ENCODE peak calls at places on chromosomes 12 and 14, in ten cellular contexts. One of them, this sample, is unnamed.

GRCh38 chr12:57491393-57492280 is 3.8 kb downstream of the MARS1 start:
- DNase-seq in right lobe of liver: no peak
- DNase-seq in GM23248: peak; percentile 26
- DNase-seq in foreskin fibroblast: no peak
- DNase-seq in MM.1S: no peak
- DNase-seq in kidney glomerular epithelial cell: no peak
- DNase-seq in stomach: no peak
- DNase-seq in NCI-H1417: no peak
- DNase-seq in RPMI7951: no peak
- DNase-seq in cardiac fibroblast: no peak
- DNase-seq in this sample: no peak

GRCh38 chr12:67222302-67222701 is 46.9 kb upstream of the CAND1 start:
- DNase-seq in right lobe of liver: no peak
- DNase-seq in GM23248: peak; percentile 44
- DNase-seq in foreskin fibroblast: no peak
- DNase-seq in MM.1S: no peak
- DNase-seq in kidney glomerular epithelial cell: peak; percentile 38
- DNase-seq in stomach: no peak
- DNase-seq in NCI-H1417: peak; percentile 13
- DNase-seq in RPMI7951: no peak
- DNase-seq in cardiac fibroblast: peak; percentile 29
- DNase-seq in this sample: no peak

GRCh38 chr12:94614288-94614721 is 36.1 kb downstream of the TMCC3 start:
- DNase-seq in right lobe of liver: no peak
- DNase-seq in GM23248: no peak
- DNase-seq in foreskin fibroblast: no peak
- DNase-seq in MM.1S: no peak
- DNase-seq in kidney glomerular epithelial cell: peak; percentile 38
- DNase-seq in stomach: no peak
- DNase-seq in NCI-H1417: no peak
- DNase-seq in RPMI7951: peak; percentile 42
- DNase-seq in cardiac fibroblast: no peak
- DNase-seq in this sample: no peak

GRCh38 chr14:49036236-49036635 is 549.9 kb downstream of the RPS29 start:
- DNase-seq in right lobe of liver: no peak
- DNase-seq in GM23248: no peak
- DNase-seq in foreskin fibroblast: no peak
- DNase-seq in MM.1S: no peak
- DNase-seq in kidney glomerular epithelial cell: no peak
- DNase-seq in stomach: no peak
- DNase-seq in NCI-H1417: no peak
- DNase-seq in RPMI7951: no peak
- DNase-seq in cardiac fibroblast: no peak
- DNase-seq in this sample: no peak

GRCh38 chr14:64137657-64138290 is 156.4 kb downstream of the ESR2 start:
- DNase-seq in right lobe of liver: no peak
- DNase-seq in GM23248: peak; percentile 6
- DNase-seq in foreskin fibroblast: no peak
- DNase-seq in MM.1S: no peak
- DNase-seq in kidney glomerular epithelial cell: no peak
- DNase-seq in stomach: no peak
- DNase-seq in NCI-H1417: no peak
- DNase-seq in RPMI7951: peak; percentile 2
- DNase-seq in cardiac fibroblast: peak; percentile 50
- DNase-seq in this sample: no peak

GRCh38 chr14:23861666-23862065 is 91.9 kb upstream of the DHRS4 start:
- DNase-seq in right lobe of liver: no peak
- DNase-seq in GM23248: no peak
- DNase-seq in foreskin fibroblast: no peak
- DNase-seq in MM.1S: no peak
- DNase-seq in kidney glomerular epithelial cell: no peak
- DNase-seq in stomach: peak; percentile 68
- DNase-seq in NCI-H1417: no peak
- DNase-seq in RPMI7951: no peak
- DNase-seq in cardiac fibroblast: no peak
- DNase-seq in this sample: no peak

GRCh38 chr12:105933671-105934665 is 204.8 kb downstream of the NUAK1 start:
- DNase-seq in right lobe of liver: peak; percentile 42
- DNase-seq in GM23248: peak; percentile 99
- DNase-seq in foreskin fibroblast: peak; percentile 96
- DNase-seq in MM.1S: no peak
- DNase-seq in kidney glomerular epithelial cell: peak; percentile 72
- DNase-seq in stomach: no peak
- DNase-seq in NCI-H1417: peak; percentile 4
- DNase-seq in RPMI7951: peak; percentile 99
- DNase-seq in cardiac fibroblast: peak; percentile 99
- DNase-seq in this sample: no peak

GRCh38 chr12:121033625-121034349 is 5.3 kb downstream of the OASL start:
- DNase-seq in right lobe of liver: no peak
- DNase-seq in GM23248: peak; percentile 78
- DNase-seq in foreskin fibroblast: peak; percentile 45
- DNase-seq in MM.1S: no peak
- DNase-seq in kidney glomerular epithelial cell: peak; percentile 89
- DNase-seq in stomach: peak; percentile 38
- DNase-seq in NCI-H1417: no peak
- DNase-seq in RPMI7951: peak; percentile 85
- DNase-seq in cardiac fibroblast: peak; percentile 40
- DNase-seq in this sample: no peak

GRCh38 chr12:106333756-106334155 is 23.8 kb upstream of the POLR3B start:
- DNase-seq in right lobe of liver: no peak
- DNase-seq in GM23248: no peak
- DNase-seq in foreskin fibroblast: no peak
- DNase-seq in MM.1S: no peak
- DNase-seq in kidney glomerular epithelial cell: no peak
- DNase-seq in stomach: no peak
- DNase-seq in NCI-H1417: no peak
- DNase-seq in RPMI7951: no peak
- DNase-seq in cardiac fibroblast: no peak
- DNase-seq in this sample: no peak

GRCh38 chr14:51651388-51652167 is at the start of gene FRMD6:
- DNase-seq in right lobe of liver: peak; percentile 88
- DNase-seq in GM23248: peak; percentile 96
- DNase-seq in foreskin fibroblast: peak; percentile 89
- DNase-seq in MM.1S: peak; percentile 72
- DNase-seq in kidney glomerular epithelial cell: peak; percentile 83
- DNase-seq in stomach: peak; percentile 76
- DNase-seq in NCI-H1417: peak; percentile 97
- DNase-seq in RPMI7951: peak; percentile 85
- DNase-seq in cardiac fibroblast: peak; percentile 90
- DNase-seq in this sample: peak; percentile 88

GRCh38 chr12:111580119-111580425 is 19.0 kb downstream of the ATXN2 start:
- DNase-seq in right lobe of liver: no peak
- DNase-seq in GM23248: no peak
- DNase-seq in foreskin fibroblast: no peak
- DNase-seq in MM.1S: no peak
- DNase-seq in kidney glomerular epithelial cell: no peak
- DNase-seq in stomach: no peak
- DNase-seq in NCI-H1417: no peak
- DNase-seq in RPMI7951: no peak
- DNase-seq in cardiac fibroblast: no peak
- DNase-seq in this sample: no peak

GRCh38 chr12:55631056-55631455 is 5.6 kb upstream of the OR10P1 start:
- DNase-seq in right lobe of liver: no peak
- DNase-seq in GM23248: no peak
- DNase-seq in foreskin fibroblast: no peak
- DNase-seq in MM.1S: no peak
- DNase-seq in kidney glomerular epithelial cell: no peak
- DNase-seq in stomach: no peak
- DNase-seq in NCI-H1417: no peak
- DNase-seq in RPMI7951: no peak
- DNase-seq in cardiac fibroblast: no peak
- DNase-seq in this sample: no peak

GRCh38 chr12:107372229-107372658 is 278.9 kb upstream of the CRY1 start:
- DNase-seq in right lobe of liver: no peak
- DNase-seq in GM23248: peak; percentile 29
- DNase-seq in foreskin fibroblast: peak; percentile 7
- DNase-seq in MM.1S: no peak
- DNase-seq in kidney glomerular epithelial cell: no peak
- DNase-seq in stomach: no peak
- DNase-seq in NCI-H1417: no peak
- DNase-seq in RPMI7951: peak; percentile 35
- DNase-seq in cardiac fibroblast: peak; percentile 85
- DNase-seq in this sample: no peak

GRCh38 chr14:62269204-62269603 is 507.0 kb downstream of the SNAPC1 start:
- DNase-seq in right lobe of liver: no peak
- DNase-seq in GM23248: no peak
- DNase-seq in foreskin fibroblast: no peak
- DNase-seq in MM.1S: no peak
- DNase-seq in kidney glomerular epithelial cell: no peak
- DNase-seq in stomach: no peak
- DNase-seq in NCI-H1417: no peak
- DNase-seq in RPMI7951: no peak
- DNase-seq in cardiac fibroblast: peak; percentile 46
- DNase-seq in this sample: no peak

GRCh38 chr12:56032006-56032405 is 9.7 kb upstream of the RPS26 start:
- DNase-seq in right lobe of liver: no peak
- DNase-seq in GM23248: no peak
- DNase-seq in foreskin fibroblast: no peak
- DNase-seq in MM.1S: no peak
- DNase-seq in kidney glomerular epithelial cell: no peak
- DNase-seq in stomach: no peak
- DNase-seq in NCI-H1417: no peak
- DNase-seq in RPMI7951: no peak
- DNase-seq in cardiac fibroblast: no peak
- DNase-seq in this sample: no peak

GRCh38 chr12:104121001-104121400 is 17.0 kb downstream of the NFYB start:
- DNase-seq in right lobe of liver: no peak
- DNase-seq in GM23248: peak; percentile 84
- DNase-seq in foreskin fibroblast: peak; percentile 50
- DNase-seq in MM.1S: no peak
- DNase-seq in kidney glomerular epithelial cell: peak; percentile 75
- DNase-seq in stomach: no peak
- DNase-seq in NCI-H1417: no peak
- DNase-seq in RPMI7951: peak; percentile 46
- DNase-seq in cardiac fibroblast: peak; percentile 75
- DNase-seq in this sample: no peak

GRCh38 chr14:24481622-24482324 is 26.3 kb downstream of the CMA1 start:
- DNase-seq in right lobe of liver: no peak
- DNase-seq in GM23248: peak; percentile 53
- DNase-seq in foreskin fibroblast: no peak
- DNase-seq in MM.1S: peak; percentile 29
- DNase-seq in kidney glomerular epithelial cell: peak; percentile 6
- DNase-seq in stomach: peak; percentile 27
- DNase-seq in NCI-H1417: no peak
- DNase-seq in RPMI7951: peak; percentile 22
- DNase-seq in cardiac fibroblast: peak; percentile 43
- DNase-seq in this sample: no peak

This sample was measured in left lobe of liver.